ENCODE peak calls at places on chromosomes 4 and X, in eight cellular contexts. O, G, R, J, D, A, K and F are unnamed samples. For H4K20me1 and H3K4me1, the result is how much of the 10 kb centered on the place peaks cover.

GRCh38 chr4:109850601-109851000 is 2.7 kb downstream of the LRIT3 start:
- DNase-seq in O (no peak), G (no peak), R (no peak), J (no peak), D (no peak), A (no peak), K (no peak), F (no peak)

GRCh38 chrX:53188763-53189162 is 36.2 kb downstream of the KDM5C start:
- DNase-seq in O (peak), G (no peak), R (no peak), J (peak), D (no peak), A (peak), K (peak), F (peak)

GRCh38 chr4:123744664-123745290 is 348.2 kb downstream of the SPRY1 start:
- DNase-seq in O (peak), G (no peak), R (no peak), J (peak), D (no peak), A (no peak), K (no peak), F (peak)

GRCh38 chrX:119757979-119758681 is at the start of gene SOWAHD:
- DNase-seq in O (peak), G (no peak), R (peak), J (no peak), D (peak), A (peak), K (peak), F (peak)

GRCh38 chrX:153766098-153766817 is 2.2 kb downstream of the PLXNB3 start:
- DNase-seq in O (no peak), G (no peak), R (peak), J (peak), D (no peak), A (peak), K (peak), F (peak)

GRCh38 chr4:72194046-72194445 is 162.2 kb downstream of the NPFFR2 start:
- DNase-seq in O (no peak), G (no peak), R (no peak), J (no peak), D (no peak), A (no peak), K (no peak), F (no peak)

GRCh38 chr4:5165419-5166369 is 114.4 kb downstream of the STK32B start:
- DNase-seq in O (no peak), G (no peak), R (no peak), J (peak), D (peak), A (no peak), K (peak), F (peak)

GRCh38 chr4:16627999-16628398 is 270.4 kb downstream of the LDB2 start:
- DNase-seq in O (no peak), G (no peak), R (no peak), J (peak), D (no peak), A (peak), K (peak), F (peak)

GRCh38 chrX:13906103-13906502 is 89.2 kb upstream of the GPM6B start:
- DNase-seq in O (no peak), G (no peak), R (no peak), J (no peak), D (no peak), A (no peak), K (no peak), F (no peak)

GRCh38 chr4:139655116-139655515 is 10.5 kb upstream of the MGST2 start:
- DNase-seq in O (no peak), G (no peak), R (peak), J (peak), D (no peak), A (peak), K (peak), F (peak)

GRCh38 chr4:7001271-7001670 is 41.9 kb upstream of the TADA2B start:
- DNase-seq in O (no peak), G (no peak), R (no peak), J (no peak), D (no peak), A (no peak), K (no peak), F (no peak)

GRCh38 chr4:7000421-7001176 is 42.6 kb upstream of the TADA2B start:
- DNase-seq in O (no peak), G (no peak), R (no peak), J (no peak), D (no peak), A (no peak), K (no peak), F (no peak)

GRCh38 chr4:7003176-7003878 is 39.8 kb upstream of the TADA2B start:
- DNase-seq in O (no peak), G (no peak), R (no peak), J (no peak), D (no peak), A (no peak), K (no peak), F (no peak)

GRCh38 chr4:7003879-7004240 is 39.3 kb upstream of the TADA2B start:
- DNase-seq in O (no peak), G (no peak), R (no peak), J (no peak), D (no peak), A (no peak), K (no peak), F (no peak)

DNA sequence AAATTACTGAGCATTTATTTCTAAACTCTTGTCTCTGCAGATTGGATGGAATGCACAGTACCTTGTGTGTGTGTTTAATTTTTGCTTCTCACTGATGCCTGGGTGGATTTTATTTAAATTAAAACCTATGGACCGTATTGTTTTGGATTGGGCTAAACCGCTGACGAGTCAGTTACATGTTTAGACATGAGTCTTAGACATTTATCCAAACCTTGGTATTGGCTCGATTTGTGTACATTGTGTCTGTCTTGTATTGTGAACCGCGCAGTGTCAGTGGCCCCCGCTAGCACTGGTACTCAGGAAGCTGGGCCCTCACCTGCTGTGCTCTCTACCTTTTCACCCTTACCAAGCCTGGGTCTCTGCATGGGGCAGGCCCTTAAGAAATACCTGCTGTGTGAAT is 40.8 kb upstream of the TADA2B start:
- DNase-seq in O (no peak), G (no peak), R (no peak), J (no peak), D (no peak), A (peak), K (no peak), F (no peak)
- H4K20me1 ChIP-seq in O (under half), G (under half), R (under half), J (under half), D (under half), A (under half), K (under half), F (under half)

GRCh38 chrX:70481424-70481823 is 36.8 kb downstream of the DLG3 start:
- DNase-seq in O (no peak), G (no peak), R (no peak), J (no peak), D (no peak), A (no peak), K (no peak), F (no peak)
- H3K27ac ChIP-seq in O (no peak), G (no peak), R (no peak), J (no peak), D (peak), A (no peak), K (no peak), F (peak)

DNA sequence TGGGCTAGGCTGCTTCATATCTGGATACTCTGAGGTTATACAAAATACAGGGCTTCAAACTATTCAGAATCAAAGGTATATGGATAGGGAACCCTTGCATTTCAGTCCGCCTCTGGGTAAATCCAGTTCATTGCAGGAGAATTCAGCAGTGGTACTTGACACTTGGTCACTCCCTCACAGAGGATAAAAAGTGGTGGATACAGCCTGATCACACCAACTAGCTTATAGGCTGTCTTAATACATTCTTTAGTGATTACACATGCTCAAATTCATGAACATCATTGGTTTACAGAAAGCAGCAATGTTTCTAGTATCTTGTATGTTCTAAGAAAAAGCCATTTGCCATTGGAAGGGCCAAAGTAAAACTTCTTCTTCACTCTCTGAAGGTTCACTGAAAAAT is 104.8 kb upstream of the PDE5A start:
- DNase-seq in O (no peak), G (no peak), R (no peak), J (peak), D (no peak), A (no peak), K (no peak), F (peak)
- H3K4me1 ChIP-seq in O (under half), G (under half), R (under half), J (under half), D (under half), A (under half), K (half or more), F (under half)

GRCh38 chr4:26866781-26867180 is 6.1 kb downstream of the STIM2 start:
- DNase-seq in O (no peak), G (no peak), R (no peak), J (no peak), D (no peak), A (no peak), K (no peak), F (no peak)
- H4K20me1 ChIP-seq in O (under half), G (under half), R (half or more), J (under half), D (under half), A (under half), K (under half), F (under half)

GRCh38 chr4:133390198-133390855 is 241.2 kb downstream of the PCDH10 start:
- DNase-seq in O (no peak), G (no peak), R (no peak), J (no peak), D (no peak), A (peak), K (no peak), F (no peak)

GRCh38 chr4:133385161-133385954 is 236.3 kb downstream of the PCDH10 start:
- DNase-seq in O (no peak), G (no peak), R (no peak), J (no peak), D (peak), A (no peak), K (no peak), F (no peak)

GRCh38 chr4:133389029-133389428 is 239.9 kb downstream of the PCDH10 start:
- DNase-seq in O (no peak), G (no peak), R (no peak), J (no peak), D (no peak), A (no peak), K (no peak), F (no peak)
- H3K27ac ChIP-seq in O (no peak), G (no peak), R (no peak), J (no peak), D (no peak), A (no peak), K (no peak), F (no peak)

GRCh38 chr4:113745724-113746123 is 15.8 kb downstream of the CAMK2D start:
- DNase-seq in O (no peak), G (no peak), R (no peak), J (no peak), D (no peak), A (no peak), K (no peak), F (no peak)

GRCh38 chr4:113749178-113749577 is 12.4 kb downstream of the CAMK2D start:
- DNase-seq in O (no peak), G (no peak), R (no peak), J (no peak), D (no peak), A (no peak), K (no peak), F (no peak)

GRCh38 chr4:113750315-113750714 is 11.2 kb downstream of the CAMK2D start:
- DNase-seq in O (no peak), G (no peak), R (no peak), J (no peak), D (no peak), A (no peak), K (no peak), F (no peak)

GRCh38 chr4:113750734-113751133 is 10.8 kb downstream of the CAMK2D start:
- DNase-seq in O (no peak), G (no peak), R (no peak), J (no peak), D (no peak), A (no peak), K (no peak), F (no peak)

GRCh38 chr4:113747949-113748348 is 13.6 kb downstream of the CAMK2D start:
- DNase-seq in O (no peak), G (no peak), R (no peak), J (no peak), D (no peak), A (no peak), K (no peak), F (no peak)
- H3K4me1 ChIP-seq in O (under half), G (under half), R (under half), J (under half), D (under half), A (under half), K (under half), F (under half)